ENCODE peak calls at places on chromosomes 11 and 22, in eight cellular contexts. H is fibroblast of pulmonary artery; P is CD4-positive, alpha-beta T cell; D is vagina; O is colonic mucosa; T is IMR-90; R is mammary epithelial cell; B is HCT116. S is an unnamed sample.

GRCh38 chr11:17648528-17648927 is 70.8 kb upstream of the MYOD1 start:
- DNase-seq in H (no peak), P (no peak), D (no peak), O (no peak), T (no peak), R (no peak), B (no peak), S (no peak)

GRCh38 chr11:107272561-107272960 is 185.1 kb downstream of the CWF19L2 start:
- DNase-seq in H (no peak), P (no peak), D (no peak), O (no peak), T (no peak), R (no peak), B (no peak), S (no peak)

GRCh38 chr11:34215806-34216453 is 110.5 kb downstream of the NAT10 start:
- DNase-seq in H (no peak), P (no peak), D (no peak), O (no peak), T (peak; percentile 31), R (peak; percentile 39), B (no peak), S (no peak)

GRCh38 chr22:27487600-27488450 is 313.7 kb downstream of the MN1 start:
- DNase-seq in H (no peak), P (no peak), D (no peak), O (peak; percentile 27), T (peak; percentile 69), R (no peak), B (no peak), S (no peak)

GRCh38 chr11:69055598-69056516 is 7.1 kb downstream of the TPCN2 start:
- DNase-seq in H (no peak), P (no peak), D (no peak), O (no peak), T (no peak), R (no peak), B (no peak), S (no peak)

GRCh38 chr11:17013548-17014320 is 480 bp downstream of the PLEKHA7 start:
- DNase-seq in H (no peak), P (peak; percentile 3), D (no peak), O (peak; percentile 56), T (no peak), R (no peak), B (no peak), S (peak; percentile 49)

GRCh38 chr11:819943-820649 is 1.4 kb downstream of the PNPLA2 start:
- DNase-seq in H (peak; percentile 75), P (peak; percentile 94), D (no peak), O (peak; percentile 96), T (peak; percentile 59), R (peak; percentile 87), B (peak; percentile 85), S (peak; percentile 60)

GRCh38 chr22:21989049-21989448 is 6.5 kb upstream of the TOP3B start:
- DNase-seq in H (no peak), P (no peak), D (no peak), O (no peak), T (no peak), R (no peak), B (no peak), S (no peak)

GRCh38 chr11:22466809-22467208 is 128.6 kb downstream of the SLC17A6 start:
- DNase-seq in H (peak; percentile 89), P (no peak), D (no peak), O (no peak), T (peak; percentile 97), R (peak; percentile 95), B (peak; percentile 13), S (no peak)

GRCh38 chr11:58784995-58785394 is 53.3 kb upstream of the GLYAT start:
- DNase-seq in H (no peak), P (no peak), D (no peak), O (no peak), T (no peak), R (no peak), B (no peak), S (no peak)

GRCh38 chr11:58786693-58787092 is 55.0 kb upstream of the GLYAT start:
- DNase-seq in H (no peak), P (no peak), D (no peak), O (no peak), T (no peak), R (no peak), B (no peak), S (no peak)

GRCh38 chr11:58787903-58788302 is 56.2 kb upstream of the GLYAT start:
- DNase-seq in H (no peak), P (no peak), D (no peak), O (no peak), T (peak; percentile 41), R (peak; percentile 80), B (no peak), S (no peak)

GRCh38 chr11:58788355-58789023 is 56.0 kb downstream of the GLYATL2 start:
- DNase-seq in H (peak; percentile 64), P (peak; percentile 14), D (no peak), O (peak; percentile 45), T (peak; percentile 61), R (peak; percentile 77), B (peak; percentile 34), S (no peak)
- TF ChIP-seq CTCF in H (peak; percentile 87), P (peak; percentile 90), D (no peak), O (peak; percentile 16), T (peak; percentile 68), R (peak; percentile 97), B (peak; percentile 95), S (peak; percentile 63)

GRCh38 chr11:45079943-45080719 is 66.3 kb upstream of the PRDM11 start:
- DNase-seq in H (no peak), P (peak; percentile 47), D (no peak), O (peak; percentile 33), T (no peak), R (no peak), B (no peak), S (no peak)
- TF ChIP-seq CTCF in H (no peak), P (no peak), D (no peak), O (no peak), T (no peak), R (no peak), B (no peak), S (no peak)

GRCh38 chr11:66686100-66686785 is 8.6 kb upstream of the RBM4B start:
- DNase-seq in H (no peak), P (no peak), D (peak; percentile 85), O (no peak), T (no peak), R (peak; percentile 92), B (no peak), S (no peak)
- TF ChIP-seq CTCF in H (no peak), P (no peak), D (no peak), O (no peak), T (no peak), R (no peak), B (no peak), S (no peak)

GRCh38 chr11:70303070-70303469 is 32.6 kb downstream of the PPFIA1 start:
- DNase-seq in H (peak; percentile 76), P (no peak), D (no peak), O (no peak), T (peak; percentile 73), R (no peak), B (no peak), S (no peak)
- TF ChIP-seq CTCF in H (no peak), P (no peak), D (no peak), O (no peak), T (no peak), R (no peak), B (no peak), S (no peak)

GRCh38 chr22:29846290-29846689 is 8.2 kb upstream of the ASCC2 start:
- DNase-seq in H (no peak), P (no peak), D (no peak), O (no peak), T (no peak), R (no peak), B (no peak), S (no peak)
- TF ChIP-seq CTCF in H (no peak), P (no peak), D (no peak), O (no peak), T (no peak), R (no peak), B (no peak), S (no peak)

DNA sequence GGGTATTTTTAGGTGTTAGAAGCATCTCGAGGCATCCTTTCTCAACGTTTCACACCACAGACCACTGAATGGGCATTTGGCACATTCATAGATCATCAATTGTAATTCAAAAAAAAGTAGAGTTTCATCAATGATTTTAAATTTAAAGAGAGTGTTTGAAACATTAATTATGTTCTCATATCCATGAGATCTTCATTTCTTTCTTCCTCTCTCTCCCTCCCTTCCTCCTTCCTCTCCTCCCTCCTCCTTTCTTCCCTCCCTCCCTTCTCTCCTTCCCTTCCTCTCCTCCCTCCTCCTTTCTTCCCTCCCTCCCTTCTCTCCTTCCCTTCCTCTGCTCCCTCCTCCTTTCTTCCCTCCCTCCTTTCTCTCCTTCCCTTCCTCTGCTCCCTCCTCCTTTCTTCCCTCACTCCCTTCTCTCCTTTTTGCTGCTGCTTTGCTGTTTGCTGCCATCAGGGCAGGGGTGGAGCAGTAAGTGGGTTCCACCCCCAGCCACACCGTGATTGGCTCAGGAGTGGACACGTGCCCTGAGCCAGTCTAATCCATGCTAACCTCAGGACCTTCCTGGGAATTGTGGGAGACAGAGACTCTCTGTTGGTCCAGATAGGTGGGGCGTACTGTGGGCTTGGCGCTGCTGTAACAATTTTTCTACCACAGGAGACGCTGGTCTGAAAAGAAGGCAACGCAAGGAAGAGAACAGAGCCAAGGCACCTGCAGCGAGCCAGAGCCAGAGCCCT is 33.8 kb upstream of the APOBEC3A start:
- DNase-seq in H (peak; percentile 69), P (no peak), D (no peak), O (peak; percentile 83), T (peak; percentile 85), R (peak; percentile 83), B (peak; percentile 91), S (no peak)
- TF ChIP-seq CTCF in H (peak; percentile 31), P (no peak), D (no peak), O (no peak), T (peak; percentile 26), R (peak; percentile 34), B (peak; percentile 47), S (no peak)

DNA sequence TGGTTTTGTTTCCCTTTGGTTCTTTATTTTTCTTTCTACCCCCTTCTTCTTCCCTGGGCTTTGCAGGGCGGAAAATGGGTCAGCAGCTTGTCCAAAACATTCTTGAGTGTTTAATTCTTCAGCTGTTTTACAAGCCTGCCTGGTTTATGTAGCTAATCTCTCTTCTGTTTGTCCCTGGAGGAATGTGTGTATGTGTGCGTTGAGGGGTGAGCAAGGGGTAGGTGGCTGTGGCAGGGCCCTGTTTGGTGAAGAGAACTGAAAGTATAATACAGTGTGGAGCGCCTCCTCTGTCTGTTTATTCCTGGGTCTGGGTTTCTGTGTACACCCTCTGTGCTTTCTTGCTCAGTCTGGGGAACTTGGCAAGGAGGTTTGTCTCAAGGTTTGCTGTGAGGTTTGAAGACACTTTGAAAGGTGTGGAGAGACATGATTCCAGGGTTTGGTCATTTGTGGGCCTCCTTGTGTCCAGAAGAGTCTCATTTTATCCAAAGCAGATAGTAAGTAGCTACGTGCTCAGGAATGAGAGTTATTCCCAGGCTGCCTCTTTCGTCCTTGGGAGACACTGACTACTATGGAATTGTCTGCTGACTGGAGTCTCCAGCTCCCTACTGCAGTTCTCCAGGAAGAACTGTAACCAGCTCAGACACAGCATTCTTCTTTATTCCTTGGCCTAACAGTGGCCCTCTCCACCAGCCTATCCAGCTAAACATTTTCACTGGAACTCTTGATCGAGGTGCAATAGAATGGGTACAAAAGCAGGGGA is 175.6 kb downstream of the ADAMTS15 start:
- DNase-seq in H (no peak), P (no peak), D (no peak), O (no peak), T (peak; percentile 28), R (no peak), B (no peak), S (no peak)
- TF ChIP-seq CTCF in H (no peak), P (no peak), D (no peak), O (no peak), T (no peak), R (no peak), B (no peak), S (no peak)